ENCODE peak calls at places on chromosomes 11 and 22, in seven cellular contexts. One of them, this sample, is unnamed.

GRCh38 chr22:33921576-33922181 is 1.4 kb upstream of the LARGE1 start:
- DNase-seq in AG10803: peak
- DNase-seq in effector memory CD4-positive, alpha-beta T cell: no peak
- DNase-seq in GM13977: peak
- DNase-seq in GM12865: peak
- DNase-seq in NCI-H187 treated with DMSO at 0.1 percent for 48 hours: no peak
- DNase-seq in activated T-helper 1 cell treated with anti-CD3 and anti-CD28 coated beads, Interleukin-12 subunit alpha, Interleukin-12 subunit beta, Interleukin-2, Interleukin-4 antibody, amounts not matched to agents 30 ng/mL and 10 ng/mL and 1 ng/mL, durations not matched to agents 14 hours and 24 hours and 36 hours: no peak
- DNase-seq in this sample: peak

GRCh38 chr22:49825944-49826602 is 1.6 kb downstream of the BRD1 start:
- DNase-seq in activated T-helper 1 cell treated with anti-CD3 and anti-CD28 coated beads, Interleukin-12 subunit alpha, Interleukin-12 subunit beta, Interleukin-2, Interleukin-4 antibody, amounts not matched to agents 30 ng/mL and 10 ng/mL and 1 ng/mL, durations not matched to agents 14 hours and 24 hours and 36 hours: peak
- DNase-seq in GM12865: peak
- DNase-seq in AG10803: peak
- DNase-seq in effector memory CD4-positive, alpha-beta T cell: peak
- DNase-seq in GM13977: no peak
- DNase-seq in NCI-H187 treated with DMSO at 0.1 percent for 48 hours: no peak
- DNase-seq in this sample: peak

GRCh38 chr22:27203276-27203660 is 545.9 kb downstream of the MIAT start:
- DNase-seq in effector memory CD4-positive, alpha-beta T cell: no peak
- DNase-seq in GM12865: no peak
- DNase-seq in GM13977: no peak
- DNase-seq in NCI-H187 treated with DMSO at 0.1 percent for 48 hours: no peak
- DNase-seq in AG10803: peak
- DNase-seq in activated T-helper 1 cell treated with anti-CD3 and anti-CD28 coated beads, Interleukin-12 subunit alpha, Interleukin-12 subunit beta, Interleukin-2, Interleukin-4 antibody, amounts not matched to agents 30 ng/mL and 10 ng/mL and 1 ng/mL, durations not matched to agents 14 hours and 24 hours and 36 hours: no peak
- DNase-seq in this sample: no peak

GRCh38 chr11:68146010-68146540 is 24.9 kb upstream of the CHKA start:
- DNase-seq in GM13977: no peak
- DNase-seq in AG10803: no peak
- DNase-seq in NCI-H187 treated with DMSO at 0.1 percent for 48 hours: no peak
- DNase-seq in activated T-helper 1 cell treated with anti-CD3 and anti-CD28 coated beads, Interleukin-12 subunit alpha, Interleukin-12 subunit beta, Interleukin-2, Interleukin-4 antibody, amounts not matched to agents 30 ng/mL and 10 ng/mL and 1 ng/mL, durations not matched to agents 14 hours and 24 hours and 36 hours: no peak
- DNase-seq in effector memory CD4-positive, alpha-beta T cell: no peak
- DNase-seq in GM12865: no peak
- DNase-seq in this sample: no peak

GRCh38 chr11:9972917-9973504 is 309.1 kb downstream of the SWAP70 start:
- DNase-seq in NCI-H187 treated with DMSO at 0.1 percent for 48 hours: no peak
- DNase-seq in effector memory CD4-positive, alpha-beta T cell: no peak
- DNase-seq in GM12865: peak
- DNase-seq in activated T-helper 1 cell treated with anti-CD3 and anti-CD28 coated beads, Interleukin-12 subunit alpha, Interleukin-12 subunit beta, Interleukin-2, Interleukin-4 antibody, amounts not matched to agents 30 ng/mL and 10 ng/mL and 1 ng/mL, durations not matched to agents 14 hours and 24 hours and 36 hours: peak
- DNase-seq in AG10803: peak
- DNase-seq in GM13977: peak
- DNase-seq in this sample: peak

GRCh38 chr11:117375960-117376359 is 48.3 kb downstream of the CEP164 start:
- DNase-seq in NCI-H187 treated with DMSO at 0.1 percent for 48 hours: no peak
- DNase-seq in effector memory CD4-positive, alpha-beta T cell: no peak
- DNase-seq in AG10803: no peak
- DNase-seq in GM12865: no peak
- DNase-seq in activated T-helper 1 cell treated with anti-CD3 and anti-CD28 coated beads, Interleukin-12 subunit alpha, Interleukin-12 subunit beta, Interleukin-2, Interleukin-4 antibody, amounts not matched to agents 30 ng/mL and 10 ng/mL and 1 ng/mL, durations not matched to agents 14 hours and 24 hours and 36 hours: no peak
- DNase-seq in GM13977: no peak
- DNase-seq in this sample: no peak

GRCh38 chr22:46575915-46576555 is 38.6 kb upstream of the CELSR1 start:
- DNase-seq in GM12865: no peak
- DNase-seq in AG10803: no peak
- DNase-seq in activated T-helper 1 cell treated with anti-CD3 and anti-CD28 coated beads, Interleukin-12 subunit alpha, Interleukin-12 subunit beta, Interleukin-2, Interleukin-4 antibody, amounts not matched to agents 30 ng/mL and 10 ng/mL and 1 ng/mL, durations not matched to agents 14 hours and 24 hours and 36 hours: no peak
- DNase-seq in effector memory CD4-positive, alpha-beta T cell: no peak
- DNase-seq in NCI-H187 treated with DMSO at 0.1 percent for 48 hours: no peak
- DNase-seq in GM13977: no peak
- DNase-seq in this sample: no peak

GRCh38 chr22:19060356-19061009 is 61.7 kb downstream of the DGCR2 start:
- DNase-seq in GM12865: no peak
- DNase-seq in activated T-helper 1 cell treated with anti-CD3 and anti-CD28 coated beads, Interleukin-12 subunit alpha, Interleukin-12 subunit beta, Interleukin-2, Interleukin-4 antibody, amounts not matched to agents 30 ng/mL and 10 ng/mL and 1 ng/mL, durations not matched to agents 14 hours and 24 hours and 36 hours: no peak
- DNase-seq in effector memory CD4-positive, alpha-beta T cell: no peak
- DNase-seq in GM13977: no peak
- DNase-seq in NCI-H187 treated with DMSO at 0.1 percent for 48 hours: no peak
- DNase-seq in AG10803: no peak
- DNase-seq in this sample: no peak

GRCh38 chr11:130772266-130773227 is 143.7 kb downstream of the SNX19 start:
- DNase-seq in activated T-helper 1 cell treated with anti-CD3 and anti-CD28 coated beads, Interleukin-12 subunit alpha, Interleukin-12 subunit beta, Interleukin-2, Interleukin-4 antibody, amounts not matched to agents 30 ng/mL and 10 ng/mL and 1 ng/mL, durations not matched to agents 14 hours and 24 hours and 36 hours: no peak
- DNase-seq in AG10803: peak
- DNase-seq in GM12865: peak
- DNase-seq in effector memory CD4-positive, alpha-beta T cell: no peak
- DNase-seq in NCI-H187 treated with DMSO at 0.1 percent for 48 hours: no peak
- DNase-seq in GM13977: no peak
- DNase-seq in this sample: peak

GRCh38 chr22:19175602-19176174 is 2.8 kb downstream of the SLC25A1 start:
- DNase-seq in GM13977: no peak
- DNase-seq in effector memory CD4-positive, alpha-beta T cell: no peak
- DNase-seq in activated T-helper 1 cell treated with anti-CD3 and anti-CD28 coated beads, Interleukin-12 subunit alpha, Interleukin-12 subunit beta, Interleukin-2, Interleukin-4 antibody, amounts not matched to agents 30 ng/mL and 10 ng/mL and 1 ng/mL, durations not matched to agents 14 hours and 24 hours and 36 hours: no peak
- DNase-seq in NCI-H187 treated with DMSO at 0.1 percent for 48 hours: no peak
- DNase-seq in AG10803: no peak
- DNase-seq in GM12865: no peak
- DNase-seq in this sample: no peak

GRCh38 chr11:1036303-1036923 is at the start of gene MUC6:
- DNase-seq in GM13977: no peak
- DNase-seq in effector memory CD4-positive, alpha-beta T cell: no peak
- DNase-seq in GM12865: no peak
- DNase-seq in NCI-H187 treated with DMSO at 0.1 percent for 48 hours: no peak
- DNase-seq in activated T-helper 1 cell treated with anti-CD3 and anti-CD28 coated beads, Interleukin-12 subunit alpha, Interleukin-12 subunit beta, Interleukin-2, Interleukin-4 antibody, amounts not matched to agents 30 ng/mL and 10 ng/mL and 1 ng/mL, durations not matched to agents 14 hours and 24 hours and 36 hours: no peak
- DNase-seq in AG10803: no peak
- DNase-seq in this sample: no peak

GRCh38 chr22:46734830-46735453 is 3.1 kb downstream of the CERK start:
- DNase-seq in GM13977: peak
- DNase-seq in GM12865: peak
- DNase-seq in AG10803: no peak
- DNase-seq in activated T-helper 1 cell treated with anti-CD3 and anti-CD28 coated beads, Interleukin-12 subunit alpha, Interleukin-12 subunit beta, Interleukin-2, Interleukin-4 antibody, amounts not matched to agents 30 ng/mL and 10 ng/mL and 1 ng/mL, durations not matched to agents 14 hours and 24 hours and 36 hours: peak
- DNase-seq in NCI-H187 treated with DMSO at 0.1 percent for 48 hours: no peak
- DNase-seq in effector memory CD4-positive, alpha-beta T cell: peak
- DNase-seq in this sample: no peak

GRCh38 chr11:85718991-85719807 is 33.2 kb upstream of the CCDC89 start:
- DNase-seq in AG10803: peak
- DNase-seq in effector memory CD4-positive, alpha-beta T cell: no peak
- DNase-seq in activated T-helper 1 cell treated with anti-CD3 and anti-CD28 coated beads, Interleukin-12 subunit alpha, Interleukin-12 subunit beta, Interleukin-2, Interleukin-4 antibody, amounts not matched to agents 30 ng/mL and 10 ng/mL and 1 ng/mL, durations not matched to agents 14 hours and 24 hours and 36 hours: no peak
- DNase-seq in NCI-H187 treated with DMSO at 0.1 percent for 48 hours: no peak
- DNase-seq in GM13977: no peak
- DNase-seq in GM12865: no peak
- DNase-seq in this sample: no peak

GRCh38 chr11:72643547-72643946 is 30.7 kb downstream of the PDE2A start:
- DNase-seq in NCI-H187 treated with DMSO at 0.1 percent for 48 hours: no peak
- DNase-seq in effector memory CD4-positive, alpha-beta T cell: no peak
- DNase-seq in GM13977: no peak
- DNase-seq in activated T-helper 1 cell treated with anti-CD3 and anti-CD28 coated beads, Interleukin-12 subunit alpha, Interleukin-12 subunit beta, Interleukin-2, Interleukin-4 antibody, amounts not matched to agents 30 ng/mL and 10 ng/mL and 1 ng/mL, durations not matched to agents 14 hours and 24 hours and 36 hours: no peak
- DNase-seq in AG10803: peak
- DNase-seq in GM12865: no peak
- DNase-seq in this sample: no peak

GRCh38 chr11:76385903-76386302 is 4.8 kb downstream of the GVQW3 start:
- DNase-seq in GM12865: no peak
- DNase-seq in AG10803: no peak
- DNase-seq in effector memory CD4-positive, alpha-beta T cell: no peak
- DNase-seq in NCI-H187 treated with DMSO at 0.1 percent for 48 hours: no peak
- DNase-seq in GM13977: no peak
- DNase-seq in activated T-helper 1 cell treated with anti-CD3 and anti-CD28 coated beads, Interleukin-12 subunit alpha, Interleukin-12 subunit beta, Interleukin-2, Interleukin-4 antibody, amounts not matched to agents 30 ng/mL and 10 ng/mL and 1 ng/mL, durations not matched to agents 14 hours and 24 hours and 36 hours: no peak
- DNase-seq in this sample: no peak

GRCh38 chr11:65403607-65404121 is 17.2 kb downstream of the FRMD8 start:
- DNase-seq in AG10803: no peak
- DNase-seq in effector memory CD4-positive, alpha-beta T cell: no peak
- DNase-seq in activated T-helper 1 cell treated with anti-CD3 and anti-CD28 coated beads, Interleukin-12 subunit alpha, Interleukin-12 subunit beta, Interleukin-2, Interleukin-4 antibody, amounts not matched to agents 30 ng/mL and 10 ng/mL and 1 ng/mL, durations not matched to agents 14 hours and 24 hours and 36 hours: no peak
- DNase-seq in GM12865: peak
- DNase-seq in GM13977: no peak
- DNase-seq in NCI-H187 treated with DMSO at 0.1 percent for 48 hours: no peak
- DNase-seq in this sample: no peak

GRCh38 chr22:23232094-23232905 is 52.0 kb downstream of the BCR start:
- DNase-seq in GM12865: no peak
- DNase-seq in AG10803: no peak
- DNase-seq in NCI-H187 treated with DMSO at 0.1 percent for 48 hours: no peak
- DNase-seq in activated T-helper 1 cell treated with anti-CD3 and anti-CD28 coated beads, Interleukin-12 subunit alpha, Interleukin-12 subunit beta, Interleukin-2, Interleukin-4 antibody, amounts not matched to agents 30 ng/mL and 10 ng/mL and 1 ng/mL, durations not matched to agents 14 hours and 24 hours and 36 hours: no peak
- DNase-seq in GM13977: no peak
- DNase-seq in effector memory CD4-positive, alpha-beta T cell: no peak
- DNase-seq in this sample: no peak

GRCh38 chr11:110251837-110252236 is 44.6 kb downstream of the RDX start:
- DNase-seq in GM12865: no peak
- DNase-seq in GM13977: no peak
- DNase-seq in AG10803: peak
- DNase-seq in NCI-H187 treated with DMSO at 0.1 percent for 48 hours: no peak
- DNase-seq in effector memory CD4-positive, alpha-beta T cell: no peak
- DNase-seq in activated T-helper 1 cell treated with anti-CD3 and anti-CD28 coated beads, Interleukin-12 subunit alpha, Interleukin-12 subunit beta, Interleukin-2, Interleukin-4 antibody, amounts not matched to agents 30 ng/mL and 10 ng/mL and 1 ng/mL, durations not matched to agents 14 hours and 24 hours and 36 hours: no peak
- DNase-seq in this sample: no peak

GRCh38 chr11:7858001-7858400 is 61.3 kb upstream of the OR5P2 start:
- DNase-seq in effector memory CD4-positive, alpha-beta T cell: no peak
- DNase-seq in activated T-helper 1 cell treated with anti-CD3 and anti-CD28 coated beads, Interleukin-12 subunit alpha, Interleukin-12 subunit beta, Interleukin-2, Interleukin-4 antibody, amounts not matched to agents 30 ng/mL and 10 ng/mL and 1 ng/mL, durations not matched to agents 14 hours and 24 hours and 36 hours: no peak
- DNase-seq in AG10803: no peak
- DNase-seq in GM13977: no peak
- DNase-seq in GM12865: no peak
- DNase-seq in NCI-H187 treated with DMSO at 0.1 percent for 48 hours: no peak
- DNase-seq in this sample: no peak

GRCh38 chr11:30546334-30546733 is 39.8 kb downstream of the MPPED2 start:
- DNase-seq in GM13977: no peak
- DNase-seq in GM12865: no peak
- DNase-seq in effector memory CD4-positive, alpha-beta T cell: no peak
- DNase-seq in NCI-H187 treated with DMSO at 0.1 percent for 48 hours: no peak
- DNase-seq in activated T-helper 1 cell treated with anti-CD3 and anti-CD28 coated beads, Interleukin-12 subunit alpha, Interleukin-12 subunit beta, Interleukin-2, Interleukin-4 antibody, amounts not matched to agents 30 ng/mL and 10 ng/mL and 1 ng/mL, durations not matched to agents 14 hours and 24 hours and 36 hours: no peak
- DNase-seq in AG10803: no peak
- DNase-seq in this sample: no peak

GRCh38 chr11:68271023-68271780 is 571 bp downstream of the C11orf24 start:
- DNase-seq in activated T-helper 1 cell treated with anti-CD3 and anti-CD28 coated beads, Interleukin-12 subunit alpha, Interleukin-12 subunit beta, Interleukin-2, Interleukin-4 antibody, amounts not matched to agents 30 ng/mL and 10 ng/mL and 1 ng/mL, durations not matched to agents 14 hours and 24 hours and 36 hours: peak
- DNase-seq in GM12865: peak
- DNase-seq in effector memory CD4-positive, alpha-beta T cell: peak
- DNase-seq in NCI-H187 treated with DMSO at 0.1 percent for 48 hours: no peak
- DNase-seq in AG10803: peak
- DNase-seq in GM13977: peak
- DNase-seq in this sample: peak

GRCh38 chr11:65506770-65507485 is 8.1 kb downstream of the MALAT1 start:
- DNase-seq in effector memory CD4-positive, alpha-beta T cell: peak
- DNase-seq in NCI-H187 treated with DMSO at 0.1 percent for 48 hours: no peak
- DNase-seq in activated T-helper 1 cell treated with anti-CD3 and anti-CD28 coated beads, Interleukin-12 subunit alpha, Interleukin-12 subunit beta, Interleukin-2, Interleukin-4 antibody, amounts not matched to agents 30 ng/mL and 10 ng/mL and 1 ng/mL, durations not matched to agents 14 hours and 24 hours and 36 hours: peak
- DNase-seq in AG10803: peak
- DNase-seq in GM13977: no peak
- DNase-seq in GM12865: peak
- DNase-seq in this sample: peak

GRCh38 chr22:40414838-40415505 is 44.6 kb downstream of the SGSM3 start:
- DNase-seq in NCI-H187 treated with DMSO at 0.1 percent for 48 hours: no peak
- DNase-seq in effector memory CD4-positive, alpha-beta T cell: no peak
- DNase-seq in activated T-helper 1 cell treated with anti-CD3 and anti-CD28 coated beads, Interleukin-12 subunit alpha, Interleukin-12 subunit beta, Interleukin-2, Interleukin-4 antibody, amounts not matched to agents 30 ng/mL and 10 ng/mL and 1 ng/mL, durations not matched to agents 14 hours and 24 hours and 36 hours: no peak
- DNase-seq in GM12865: peak
- DNase-seq in AG10803: no peak
- DNase-seq in GM13977: peak
- DNase-seq in this sample: peak

GRCh38 chr11:60774726-60775125 is 10.4 kb upstream of the MS4A10 start:
- DNase-seq in activated T-helper 1 cell treated with anti-CD3 and anti-CD28 coated beads, Interleukin-12 subunit alpha, Interleukin-12 subunit beta, Interleukin-2, Interleukin-4 antibody, amounts not matched to agents 30 ng/mL and 10 ng/mL and 1 ng/mL, durations not matched to agents 14 hours and 24 hours and 36 hours: no peak
- DNase-seq in GM12865: no peak
- DNase-seq in AG10803: no peak
- DNase-seq in effector memory CD4-positive, alpha-beta T cell: no peak
- DNase-seq in NCI-H187 treated with DMSO at 0.1 percent for 48 hours: no peak
- DNase-seq in GM13977: no peak
- DNase-seq in this sample: no peak

GRCh38 chr11:8597182-8597581 is 3.2 kb upstream of the STK33 start:
- DNase-seq in GM12865: no peak
- DNase-seq in activated T-helper 1 cell treated with anti-CD3 and anti-CD28 coated beads, Interleukin-12 subunit alpha, Interleukin-12 subunit beta, Interleukin-2, Interleukin-4 antibody, amounts not matched to agents 30 ng/mL and 10 ng/mL and 1 ng/mL, durations not matched to agents 14 hours and 24 hours and 36 hours: no peak
- DNase-seq in AG10803: peak
- DNase-seq in GM13977: no peak
- DNase-seq in NCI-H187 treated with DMSO at 0.1 percent for 48 hours: no peak
- DNase-seq in effector memory CD4-positive, alpha-beta T cell: no peak
- DNase-seq in this sample: no peak

GRCh38 chr11:130908770-130909625 is 7.3 kb downstream of the SNX19 start:
- DNase-seq in GM13977: no peak
- DNase-seq in AG10803: peak
- DNase-seq in activated T-helper 1 cell treated with anti-CD3 and anti-CD28 coated beads, Interleukin-12 subunit alpha, Interleukin-12 subunit beta, Interleukin-2, Interleukin-4 antibody, amounts not matched to agents 30 ng/mL and 10 ng/mL and 1 ng/mL, durations not matched to agents 14 hours and 24 hours and 36 hours: no peak
- DNase-seq in GM12865: no peak
- DNase-seq in effector memory CD4-positive, alpha-beta T cell: no peak
- DNase-seq in NCI-H187 treated with DMSO at 0.1 percent for 48 hours: no peak
- DNase-seq in this sample: no peak

GRCh38 chr11:67420147-67420645 is 4.7 kb downstream of the CARNS1 start:
- DNase-seq in NCI-H187 treated with DMSO at 0.1 percent for 48 hours: no peak
- DNase-seq in effector memory CD4-positive, alpha-beta T cell: no peak
- DNase-seq in GM12865: no peak
- DNase-seq in activated T-helper 1 cell treated with anti-CD3 and anti-CD28 coated beads, Interleukin-12 subunit alpha, Interleukin-12 subunit beta, Interleukin-2, Interleukin-4 antibody, amounts not matched to agents 30 ng/mL and 10 ng/mL and 1 ng/mL, durations not matched to agents 14 hours and 24 hours and 36 hours: no peak
- DNase-seq in AG10803: no peak
- DNase-seq in GM13977: no peak
- DNase-seq in this sample: no peak

GRCh38 chr11:128294685-128295079 is 292.7 kb downstream of the ETS1 start:
- DNase-seq in NCI-H187 treated with DMSO at 0.1 percent for 48 hours: no peak
- DNase-seq in GM13977: no peak
- DNase-seq in GM12865: no peak
- DNase-seq in effector memory CD4-positive, alpha-beta T cell: no peak
- DNase-seq in activated T-helper 1 cell treated with anti-CD3 and anti-CD28 coated beads, Interleukin-12 subunit alpha, Interleukin-12 subunit beta, Interleukin-2, Interleukin-4 antibody, amounts not matched to agents 30 ng/mL and 10 ng/mL and 1 ng/mL, durations not matched to agents 14 hours and 24 hours and 36 hours: no peak
- DNase-seq in AG10803: peak
- DNase-seq in this sample: no peak

GRCh38 chr11:121429556-121429955 is 22.6 kb upstream of the SORL1 start:
- DNase-seq in GM12865: no peak
- DNase-seq in activated T-helper 1 cell treated with anti-CD3 and anti-CD28 coated beads, Interleukin-12 subunit alpha, Interleukin-12 subunit beta, Interleukin-2, Interleukin-4 antibody, amounts not matched to agents 30 ng/mL and 10 ng/mL and 1 ng/mL, durations not matched to agents 14 hours and 24 hours and 36 hours: no peak
- DNase-seq in NCI-H187 treated with DMSO at 0.1 percent for 48 hours: no peak
- DNase-seq in GM13977: no peak
- DNase-seq in AG10803: no peak
- DNase-seq in effector memory CD4-positive, alpha-beta T cell: no peak
- DNase-seq in this sample: no peak

GRCh38 chr11:36056160-36056751 is 112.4 kb downstream of the LDLRAD3 start:
- DNase-seq in effector memory CD4-positive, alpha-beta T cell: no peak
- DNase-seq in GM13977: peak
- DNase-seq in GM12865: peak
- DNase-seq in activated T-helper 1 cell treated with anti-CD3 and anti-CD28 coated beads, Interleukin-12 subunit alpha, Interleukin-12 subunit beta, Interleukin-2, Interleukin-4 antibody, amounts not matched to agents 30 ng/mL and 10 ng/mL and 1 ng/mL, durations not matched to agents 14 hours and 24 hours and 36 hours: no peak
- DNase-seq in AG10803: peak
- DNase-seq in NCI-H187 treated with DMSO at 0.1 percent for 48 hours: no peak
- DNase-seq in this sample: no peak

This sample was measured in MM.1S.